ENCODE peak calls at places on chromosome 20, in four cellular contexts. A is tibial artery, E is BJ, G is cardiac muscle cell. W is an unnamed sample.

GRCh38 chr20:20327756-20328155 is 40.1 kb upstream of the INSM1 start:
- DNase-seq in A (no peak), E (no peak), G (no peak), W (no peak)

GRCh38 chr20:58389324-58389967 is 417 bp downstream of the VAPB start:
- DNase-seq in A (peak), E (no peak), G (peak), W (no peak)

GRCh38 chr20:34983995-34984735 is 28.5 kb downstream of the MYH7B start:
- DNase-seq in A (no peak), E (no peak), G (no peak), W (no peak)

GRCh38 chr20:45012682-45013302 is 46.5 kb downstream of the STK4 start:
- DNase-seq in A (no peak), E (no peak), G (no peak), W (no peak)

GRCh38 chr20:19212524-19213502 is at the start of gene SLC24A3:
- DNase-seq in A (peak), E (no peak), G (peak), W (no peak)

GRCh38 chr20:11041396-11041795 is 367.6 kb upstream of the JAG1 start:
- DNase-seq in A (no peak), E (no peak), G (no peak), W (no peak)

GRCh38 chr20:40965671-40966070 is 63.0 kb upstream of the TOP1 start:
- DNase-seq in A (no peak), E (no peak), G (no peak), W (no peak)

GRCh38 chr20:20334489-20334888 is 33.4 kb upstream of the INSM1 start:
- DNase-seq in A (no peak), E (no peak), G (no peak), W (no peak)

GRCh38 chr20:9617940-9618339 is 103.5 kb downstream of the LAMP5 start:
- DNase-seq in A (no peak), E (no peak), G (peak), W (no peak)
- TF ChIP-seq CTCF in A (peak), E (no peak), G (peak), W (no peak)

DNA sequence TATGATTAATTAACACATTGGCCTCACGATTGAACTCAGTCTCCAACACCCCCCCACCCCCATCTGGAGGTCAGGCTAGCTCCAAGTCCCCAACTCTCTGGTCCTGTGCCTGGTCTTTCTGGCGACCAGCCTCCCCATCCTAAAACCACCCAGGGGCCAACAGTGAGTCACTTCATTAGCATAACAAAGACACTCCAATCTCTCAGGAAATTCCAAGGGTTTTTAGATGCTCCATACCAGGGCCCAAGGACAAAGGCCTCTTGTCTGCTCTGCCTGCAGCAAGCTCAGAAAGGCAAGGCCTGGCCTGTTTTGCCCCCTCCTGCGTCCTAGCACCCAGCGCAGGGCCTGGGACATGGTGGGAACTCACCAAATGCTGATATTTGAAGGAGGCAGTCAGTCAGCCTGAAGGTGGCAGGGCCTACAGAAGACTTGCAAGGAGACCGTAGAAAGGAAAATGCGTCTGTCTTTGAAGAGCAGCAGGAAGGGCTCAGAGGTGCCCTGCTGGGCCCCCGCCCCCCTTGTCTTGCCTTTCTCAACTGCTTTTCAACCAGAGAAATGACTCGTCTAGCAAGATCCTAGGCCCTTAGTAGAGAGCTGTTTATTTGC is 184.7 kb downstream of the CDH4 start:
- DNase-seq in A (no peak), E (no peak), G (peak), W (no peak)
- TF ChIP-seq CTCF in A (no peak), E (no peak), G (no peak), W (no peak)

DNA sequence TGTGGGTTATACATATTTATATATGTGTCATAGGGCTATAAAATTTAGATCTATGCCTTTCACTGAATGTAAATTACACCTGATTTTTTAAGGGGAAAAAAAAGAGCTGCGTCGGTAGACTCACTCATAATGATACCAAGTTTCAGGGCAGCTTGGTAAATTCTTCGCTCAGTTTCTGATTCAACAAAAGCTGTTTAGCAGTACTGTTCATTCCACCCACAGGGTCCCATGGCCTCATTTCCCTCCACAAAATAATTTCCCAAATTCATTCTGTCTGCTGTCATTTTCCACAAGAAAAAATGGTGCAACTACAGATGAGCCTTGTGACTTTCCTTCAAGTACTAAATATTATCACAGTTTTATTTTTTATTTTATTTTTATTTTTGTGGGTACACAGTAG is 63.7 kb downstream of the PAK5 start:
- DNase-seq in A (no peak), E (no peak), G (no peak), W (no peak)
- TF ChIP-seq CTCF in A (no peak), E (no peak), G (no peak), W (no peak)

GRCh38 chr20:24102749-24103148 is 114.2 kb upstream of the GGTLC1 start:
- DNase-seq in A (no peak), E (no peak), G (no peak), W (no peak)

GRCh38 chr20:24098886-24099285 is 110.3 kb upstream of the GGTLC1 start:
- DNase-seq in A (no peak), E (no peak), G (no peak), W (no peak)

GRCh38 chr20:24100370-24101011 is 111.9 kb upstream of the GGTLC1 start:
- DNase-seq in A (peak), E (no peak), G (peak), W (no peak)

GRCh38 chr20:24106155-24106800 is 117.7 kb upstream of the GGTLC1 start:
- DNase-seq in A (no peak), E (no peak), G (no peak), W (no peak)

DNA sequence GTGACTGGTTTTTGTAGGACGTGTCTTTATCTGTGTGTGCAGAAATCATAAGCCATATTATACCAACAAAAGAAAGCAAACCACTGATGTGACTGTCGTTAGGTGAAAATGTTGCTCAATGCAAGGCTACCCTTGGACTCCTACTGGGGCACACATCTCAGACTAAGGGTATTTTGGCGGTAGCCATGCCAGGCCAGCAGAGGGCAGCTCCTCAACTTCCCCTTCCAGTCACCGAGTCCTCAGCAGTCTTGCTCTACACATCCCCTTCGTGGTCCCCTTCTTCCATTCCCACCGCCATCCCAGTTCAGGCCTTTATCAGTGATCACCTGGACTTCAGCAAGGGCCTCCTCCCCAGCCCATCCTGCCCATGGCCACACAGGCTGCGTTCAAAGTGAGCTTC is 113.7 kb upstream of the GGTLC1 start:
- DNase-seq in A (no peak), E (no peak), G (peak), W (no peak)
- TF ChIP-seq CTCF in A (no peak), E (peak), G (peak), W (no peak)

GRCh38 chr20:56956536-56956935 is 309.9 kb downstream of the BMP7 start:
- DNase-seq in A (no peak), E (no peak), G (no peak), W (no peak)
- TF ChIP-seq CTCF in A (no peak), E (no peak), G (no peak), W (no peak)

GRCh38 chr20:51767018-51767866 is 948 bp downstream of the ATP9A start:
- DNase-seq in A (peak), E (no peak), G (peak), W (peak)
- TF ChIP-seq CTCF in A (peak), E (peak), G (peak), W (no peak)

GRCh38 chr20:8421981-8422380 is 289.9 kb downstream of the PLCB1 start:
- DNase-seq in A (no peak), E (peak), G (no peak), W (no peak)

GRCh38 chr20:8425802-8426201 is 293.7 kb downstream of the PLCB1 start:
- DNase-seq in A (no peak), E (no peak), G (no peak), W (no peak)

GRCh38 chr20:8424986-8425385 is 292.9 kb downstream of the PLCB1 start:
- DNase-seq in A (no peak), E (no peak), G (no peak), W (no peak)

GRCh38 chr20:8423482-8423881 is 291.4 kb downstream of the PLCB1 start:
- DNase-seq in A (no peak), E (no peak), G (no peak), W (no peak)

DNA sequence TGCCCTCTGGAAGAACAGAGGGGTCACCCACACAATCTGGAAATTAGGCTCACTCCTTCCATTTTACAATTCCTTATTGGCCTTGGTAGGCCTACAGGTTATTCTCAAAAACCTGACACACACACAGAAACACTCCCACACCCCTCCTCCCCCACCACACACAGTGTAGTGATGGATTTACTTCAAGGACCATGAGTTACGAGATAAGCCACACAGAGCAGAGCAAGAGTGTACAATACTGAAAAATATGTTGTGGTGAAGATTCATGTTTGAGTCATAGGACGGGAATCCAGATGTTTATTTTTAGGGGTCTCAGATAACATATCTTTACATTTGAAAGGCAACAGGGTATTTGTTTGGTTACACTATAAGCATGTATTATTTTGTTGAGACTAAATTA is 291.9 kb downstream of the PLCB1 start:
- DNase-seq in A (no peak), E (no peak), G (peak), W (no peak)
- TF ChIP-seq CTCF in A (no peak), E (no peak), G (no peak), W (no peak)

W was measured in omental fat pad.